ENCODE peak calls at places on chromosomes 2 and 18, in four cellular contexts. P is lower leg skin, M is GM12878, X is GM12865. W is an unnamed sample.
A peak's percentile ranks its signal among the peaks of the same experiment; 100 is the strongest.

GRCh38 chr2:234911271-234911670 is 40.5 kb upstream of the SH3BP4 start:
- DNase-seq in P (no peak), M (no peak), X (no peak), W (no peak)

GRCh38 chr2:96769816-96770215 is 9.1 kb downstream of the CNNM4 start:
- DNase-seq in P (no peak), M (no peak), X (no peak), W (no peak)

GRCh38 chr18:37769846-37770245 is 204.2 kb upstream of the CELF4 start:
- DNase-seq in P (no peak), M (no peak), X (no peak), W (no peak)

GRCh38 chr18:48707636-48708296 is 168.9 kb downstream of the CTIF start:
- DNase-seq in P (no peak), M (no peak), X (no peak), W (no peak)

GRCh38 chr2:64874593-64874992 is 114.6 kb upstream of the SLC1A4 start:
- DNase-seq in P (no peak), M (no peak), X (no peak), W (no peak)

GRCh38 chr2:154804451-154804850 is 106.0 kb downstream of the KCNJ3 start:
- DNase-seq in P (no peak), M (no peak), X (no peak), W (no peak)

GRCh38 chr2:98134138-98134537 is 47.2 kb downstream of the VWA3B start:
- DNase-seq in P (no peak), M (peak; percentile 15), X (peak; percentile 61), W (peak; percentile 87)

GRCh38 chr2:217393585-217394032 is 533.7 kb upstream of the TNP1 start:
- DNase-seq in P (peak; percentile 96), M (no peak), X (no peak), W (no peak)

GRCh38 chr2:96970910-96971309 is 15.5 kb downstream of the FAM178B start:
- DNase-seq in P (no peak), M (no peak), X (no peak), W (no peak)

GRCh38 chr2:226057914-226058313 is 658.4 kb downstream of the NYAP2 start:
- DNase-seq in P (no peak), M (no peak), X (no peak), W (no peak)

GRCh38 chr2:187774551-187775071 is 220.4 kb upstream of the TFPI start:
- DNase-seq in P (no peak), M (no peak), X (no peak), W (no peak)

GRCh38 chr18:56402872-56403516 is 235.4 kb downstream of the TXNL1 start:
- DNase-seq in P (no peak), M (no peak), X (no peak), W (no peak)

GRCh38 chr2:33620-34019 is 12.7 kb downstream of the FAM110C start:
- DNase-seq in P (no peak), M (no peak), X (no peak), W (no peak)

GRCh38 chr2:39736593-39736992 is 42.5 kb downstream of the THUMPD2 start:
- DNase-seq in P (no peak), M (no peak), X (no peak), W (no peak)

GRCh38 chr2:11123856-11124759 is 31.2 kb upstream of the SLC66A3 start:
- DNase-seq in P (no peak), M (no peak), X (peak; percentile 75), W (peak; percentile 78)

GRCh38 chr2:227325056-227325823 is at the start of gene MFF:
- DNase-seq in P (peak; percentile 99), M (peak; percentile 79), X (peak; percentile 96), W (peak; percentile 95)

GRCh38 chr2:222423632-222424280 is 587 bp upstream of the SGPP2 start:
- DNase-seq in P (no peak), M (peak; percentile 82), X (peak; percentile 85), W (peak; percentile 80)

GRCh38 chr18:8424917-8425725 is 184.1 kb upstream of the RAB12 start:
- DNase-seq in P (no peak), M (no peak), X (no peak), W (no peak)

GRCh38 chr2:231674587-231675334 is 33.6 kb upstream of the PTMA start:
- DNase-seq in P (peak; percentile 93), M (no peak), X (peak; percentile 89), W (peak; percentile 71)

GRCh38 chr2:15853903-15854302 is 86.4 kb upstream of the MYCN start:
- DNase-seq in P (no peak), M (no peak), X (no peak), W (no peak)

GRCh38 chr2:229870903-229871650 is 50.7 kb downstream of the TRIP12 start:
- DNase-seq in P (no peak), M (no peak), X (no peak), W (no peak)

GRCh38 chr2:54709341-54709809 is 14.1 kb upstream of the EML6 start:
- DNase-seq in P (no peak), M (no peak), X (peak; percentile 23), W (no peak)

GRCh38 chr2:68700560-68700959 is 34.1 kb upstream of the ARHGAP25 start:
- DNase-seq in P (no peak), M (no peak), X (no peak), W (no peak)

GRCh38 chr18:58593930-58594329 is 35.0 kb downstream of the ALPK2 start:
- DNase-seq in P (no peak), M (no peak), X (no peak), W (no peak)

GRCh38 chr18:12703714-12704113 is 872 bp downstream of the PSMG2 start:
- DNase-seq in P (no peak), M (no peak), X (peak; percentile 29), W (no peak)

GRCh38 chr18:49658871-49659378 is 97.1 kb downstream of the LIPG start:
- DNase-seq in P (peak; percentile 21), M (no peak), X (no peak), W (no peak)

GRCh38 chr2:174439323-174439722 is 43.8 kb downstream of the SCRN3 start:
- DNase-seq in P (no peak), M (no peak), X (no peak), W (no peak)

GRCh38 chr2:75337619-75338018 is 138.3 kb upstream of the TACR1 start:
- DNase-seq in P (no peak), M (no peak), X (no peak), W (no peak)

GRCh38 chr2:101107246-101107645 is 43.9 kb downstream of the TBC1D8 start:
- DNase-seq in P (no peak), M (no peak), X (no peak), W (no peak)

GRCh38 chr2:157414050-157414449 is 29.8 kb downstream of the CYTIP start:
- DNase-seq in P (no peak), M (peak; percentile 48), X (peak; percentile 47), W (no peak)

GRCh38 chr2:63699549-63699839 is 110.7 kb downstream of the MDH1 start:
- DNase-seq in P (no peak), M (no peak), X (no peak), W (no peak)

GRCh38 chr2:47339745-47340541 is 63.0 kb upstream of the MSH2 start:
- DNase-seq in P (no peak), M (no peak), X (no peak), W (no peak)

GRCh38 chr2:37916512-37917082 is 8.5 kb upstream of the RMDN2 start:
- DNase-seq in P (no peak), M (no peak), X (no peak), W (no peak)

GRCh38 chr2:40178971-40179370 is 272.9 kb downstream of the SLC8A1 start:
- DNase-seq in P (no peak), M (no peak), X (peak; percentile 63), W (no peak)

GRCh38 chr18:35703043-35703688 is 121.6 kb downstream of the GALNT1 start:
- DNase-seq in P (no peak), M (no peak), X (no peak), W (no peak)

GRCh38 chr2:232142049-232142448 is 180.5 kb downstream of the DIS3L2 start:
- DNase-seq in P (no peak), M (no peak), X (peak; percentile 47), W (peak; percentile 34)

GRCh38 chr2:230889911-230890601 is 25.3 kb downstream of the ITM2C start:
- DNase-seq in P (no peak), M (no peak), X (no peak), W (no peak)

GRCh38 chr2:127094509-127095366 is 12.2 kb downstream of the BIN1 start:
- DNase-seq in P (peak; percentile 94), M (no peak), X (no peak), W (no peak)

GRCh38 chr2:20177556-20178403 is 47.1 kb downstream of the SDC1 start:
- DNase-seq in P (peak; percentile 68), M (no peak), X (no peak), W (no peak)
- TF ChIP-seq CTCF in P (no peak), M (no peak), X (no peak), W (no peak)

DNA sequence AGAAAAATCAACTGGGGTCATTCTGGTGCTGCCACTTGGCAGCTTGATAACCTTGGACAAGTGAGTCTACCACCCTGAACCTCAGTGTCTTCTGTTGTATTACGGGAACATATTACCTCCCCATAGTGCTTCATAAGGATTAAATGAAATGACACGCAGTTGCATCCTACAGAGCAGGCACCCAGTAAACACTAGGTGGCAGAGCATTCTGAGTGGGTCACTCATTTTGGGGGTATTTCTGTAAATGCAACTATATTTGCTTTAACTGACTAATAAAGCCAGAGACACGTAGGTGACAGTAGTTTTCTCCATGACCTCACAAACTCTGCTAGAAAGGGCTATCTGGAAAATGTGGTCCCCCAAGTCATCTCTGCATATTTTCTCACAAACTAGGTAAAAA is 4.7 kb downstream of the CD226 start:
- DNase-seq in P (no peak), M (no peak), X (peak; percentile 35), W (no peak)
- TF ChIP-seq CTCF in P (no peak), M (peak; percentile 46), X (peak; percentile 17), W (peak; percentile 60)

DNA sequence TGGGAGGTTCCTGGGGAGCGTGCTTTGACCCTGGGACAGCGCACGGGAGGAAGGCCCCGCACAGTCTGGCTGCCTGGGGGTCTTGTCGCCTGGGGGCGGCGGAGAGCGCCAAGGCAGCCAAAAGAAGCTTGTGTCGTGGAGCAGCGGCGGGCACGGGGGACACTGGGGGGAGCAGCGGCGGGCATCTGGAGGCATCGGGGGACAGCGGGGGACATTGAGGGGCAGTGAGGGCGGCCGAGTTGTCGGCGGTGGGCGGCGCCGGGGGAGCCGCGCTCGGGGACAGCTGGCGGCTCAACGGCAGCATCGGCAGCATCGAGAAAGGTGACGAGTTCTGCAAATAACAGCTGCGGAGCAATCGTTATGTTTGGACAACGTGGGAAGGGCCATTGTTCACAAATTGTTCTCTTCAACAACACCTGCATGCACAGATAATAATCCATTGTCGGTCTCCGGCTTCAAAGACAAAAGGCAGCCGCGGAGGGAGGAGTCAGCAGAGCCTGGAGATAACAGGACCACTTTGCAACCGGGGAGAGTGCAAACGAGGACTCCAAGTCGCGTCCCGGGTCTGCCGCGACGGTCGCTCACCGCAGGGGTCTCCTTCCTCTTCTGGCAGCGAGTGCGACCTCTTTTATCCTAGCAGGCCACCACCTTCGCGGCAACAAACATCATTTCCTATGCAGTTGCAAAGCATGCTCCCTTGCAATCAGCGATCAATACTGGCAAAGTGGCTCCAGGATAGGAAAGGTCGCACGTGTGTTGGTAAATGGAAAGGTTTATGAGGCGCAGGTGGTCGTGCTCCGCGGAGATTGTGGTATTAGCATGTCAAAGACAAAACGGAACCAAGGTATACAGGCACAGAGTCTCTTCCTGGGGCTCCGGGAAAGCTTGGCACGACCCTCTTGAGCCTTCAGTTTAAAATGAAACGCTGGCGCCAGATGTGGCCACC is 132.3 kb upstream of the DLX2 start:
- DNase-seq in P (no peak), M (no peak), X (no peak), W (peak; percentile 36)
- TF ChIP-seq CTCF in P (no peak), M (no peak), X (no peak), W (no peak)

DNA sequence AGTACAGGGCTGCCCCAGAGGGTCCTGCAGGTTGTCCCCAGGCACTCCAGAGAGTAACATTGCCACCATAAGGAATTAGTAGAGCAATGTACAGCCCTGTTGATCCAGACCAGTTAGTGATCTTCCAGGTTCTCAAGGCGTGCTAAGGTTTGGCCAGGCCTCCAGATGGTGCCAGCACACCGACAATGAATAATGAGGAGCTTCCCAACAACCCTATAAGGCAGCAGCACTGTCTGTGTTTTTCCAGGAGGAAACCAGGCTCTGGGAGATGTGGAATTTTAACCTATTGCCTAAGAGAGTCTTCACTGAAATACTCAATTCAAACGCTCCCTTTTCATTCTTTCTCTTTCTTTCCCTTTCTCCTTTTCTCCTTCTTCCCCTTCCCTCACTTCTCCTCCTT is 122.1 kb downstream of the MGAT5 start:
- DNase-seq in P (no peak), M (no peak), X (no peak), W (no peak)
- TF ChIP-seq CTCF in P (no peak), M (no peak), X (no peak), W (no peak)

W was measured in GM13977.